ENCODE peak calls at places on chromosome 7, in ten cellular contexts. T is transverse colon; M is upper lobe of right lung; O is BJ; F is GM23338; B is astrocyte; Y is hepatocyte; L is RWPE2; K is lung; H is CD4-positive, alpha-beta T cell. Q is an unnamed sample.

GRCh38 chr7:15889501-15889900 is 203.0 kb upstream of the MEOX2 start:
- DNase-seq in T (no peak), M (no peak), O (no peak), F (peak; percentile 29), B (no peak), Y (peak; percentile 14), L (no peak), K (no peak), H (no peak), Q (peak; percentile 60)

GRCh38 chr7:50362712-50363282 is 58.3 kb downstream of the IKZF1 start:
- DNase-seq in T (peak; percentile 42), M (no peak), O (no peak), F (peak; percentile 32), B (no peak), Y (no peak), L (no peak), K (no peak), H (no peak), Q (no peak)

GRCh38 chr7:92634125-92634710 is 44.0 kb upstream of the FAM133B start:
- DNase-seq in T (no peak), M (no peak), O (no peak), F (no peak), B (peak; percentile 31), Y (no peak), L (no peak), K (no peak), H (no peak), Q (no peak)

GRCh38 chr7:117830422-117830954 is 42.8 kb downstream of the CTTNBP2 start:
- DNase-seq in T (peak; percentile 9), M (no peak), O (no peak), F (no peak), B (no peak), Y (no peak), L (no peak), K (no peak), H (no peak), Q (no peak)

GRCh38 chr7:77413861-77414424 is 2.2 kb downstream of the GSAP start:
- DNase-seq in T (no peak), M (no peak), O (no peak), F (peak; percentile 23), B (peak; percentile 23), Y (no peak), L (no peak), K (no peak), H (no peak), Q (no peak)

GRCh38 chr7:2629740-2630681 is 1.8 kb upstream of the TTYH3 start:
- DNase-seq in T (peak; percentile 83), M (no peak), O (no peak), F (no peak), B (no peak), Y (peak; percentile 79), L (no peak), K (no peak), H (no peak), Q (no peak)

GRCh38 chr7:151780626-151781025 is 96.3 kb downstream of the PRKAG2 start:
- DNase-seq in T (no peak), M (no peak), O (no peak), F (no peak), B (no peak), Y (no peak), L (no peak), K (no peak), H (no peak), Q (no peak)

GRCh38 chr7:12731214-12731656 is 43.8 kb downstream of the ARL4A start:
- DNase-seq in T (no peak), M (no peak), O (no peak), F (peak; percentile 67), B (no peak), Y (no peak), L (no peak), K (no peak), H (peak; percentile 2), Q (peak; percentile 81)

GRCh38 chr7:150800576-150801241 is at the start of gene TMEM176A:
- DNase-seq in T (peak; percentile 67), M (no peak), O (no peak), F (peak; percentile 37), B (no peak), Y (peak; percentile 70), L (no peak), K (no peak), H (peak; percentile 13), Q (no peak)

GRCh38 chr7:158246272-158246959 is 341.2 kb downstream of the PTPRN2 start:
- DNase-seq in T (no peak), M (no peak), O (no peak), F (no peak), B (no peak), Y (no peak), L (no peak), K (no peak), H (no peak), Q (no peak)

GRCh38 chr7:90931996-90932912 is 332.0 kb upstream of the FZD1 start:
- DNase-seq in T (peak; percentile 34), M (no peak), O (no peak), F (no peak), B (no peak), Y (no peak), L (no peak), K (no peak), H (no peak), Q (no peak)

GRCh38 chr7:48177271-48177670 is 6.0 kb downstream of the ABCA13 start:
- DNase-seq in T (no peak), M (no peak), O (no peak), F (no peak), B (no peak), Y (no peak), L (no peak), K (no peak), H (no peak), Q (no peak)

GRCh38 chr7:12765431-12766100 is 78.1 kb downstream of the ARL4A start:
- DNase-seq in T (no peak), M (no peak), O (no peak), F (no peak), B (peak; percentile 16), Y (no peak), L (no peak), K (no peak), H (no peak), Q (no peak)

GRCh38 chr7:69903410-69903809 is 305.1 kb downstream of the AUTS2 start:
- DNase-seq in T (no peak), M (no peak), O (no peak), F (no peak), B (peak; percentile 65), Y (no peak), L (no peak), K (no peak), H (no peak), Q (no peak)

GRCh38 chr7:39891879-39892278 is 58.2 kb upstream of the CDK13 start:
- DNase-seq in T (no peak), M (no peak), O (no peak), F (no peak), B (no peak), Y (no peak), L (no peak), K (no peak), H (no peak), Q (no peak)

DNA sequence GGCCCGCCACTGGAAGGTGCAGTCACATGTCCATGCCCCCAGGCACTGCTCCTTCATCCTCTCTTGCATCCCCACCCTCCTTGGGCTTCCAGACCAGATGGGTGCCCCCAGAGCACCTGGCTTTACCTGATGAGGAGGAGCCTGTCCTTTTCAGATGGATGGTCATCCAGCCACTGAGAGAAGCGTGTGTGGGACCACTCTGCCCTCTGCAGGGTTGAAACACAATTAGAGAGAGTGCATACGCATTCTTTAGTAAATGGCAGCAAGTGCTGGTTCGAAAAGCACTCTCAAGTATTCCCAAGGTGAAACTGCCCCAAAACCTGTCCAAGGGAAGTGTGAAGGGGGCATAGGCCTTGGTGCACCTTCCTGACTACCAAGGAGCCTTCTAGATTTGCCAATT is 41.6 kb downstream of the HBP1 start:
- DNase-seq in T (no peak), M (no peak), O (no peak), F (peak; percentile 41), B (no peak), Y (no peak), L (no peak), K (no peak), H (no peak), Q (no peak)
- TF ChIP-seq CTCF in T (no peak), M (no peak), O (no peak), F (peak; percentile 27), B (no peak), Y (no peak), L (no peak), K (no peak), H (no peak), Q (peak; percentile 47)

GRCh38 chr7:45178241-45179225 is 20.9 kb downstream of the RAMP3 start:
- DNase-seq in T (no peak), M (peak; percentile 49), O (no peak), F (peak; percentile 57), B (no peak), Y (no peak), L (peak; percentile 47), K (no peak), H (no peak), Q (peak; percentile 76)
- TF ChIP-seq CTCF in T (no peak), M (no peak), O (no peak), F (peak; percentile 46), B (no peak), Y (no peak), L (no peak), K (no peak), H (no peak), Q (peak; percentile 70)

DNA sequence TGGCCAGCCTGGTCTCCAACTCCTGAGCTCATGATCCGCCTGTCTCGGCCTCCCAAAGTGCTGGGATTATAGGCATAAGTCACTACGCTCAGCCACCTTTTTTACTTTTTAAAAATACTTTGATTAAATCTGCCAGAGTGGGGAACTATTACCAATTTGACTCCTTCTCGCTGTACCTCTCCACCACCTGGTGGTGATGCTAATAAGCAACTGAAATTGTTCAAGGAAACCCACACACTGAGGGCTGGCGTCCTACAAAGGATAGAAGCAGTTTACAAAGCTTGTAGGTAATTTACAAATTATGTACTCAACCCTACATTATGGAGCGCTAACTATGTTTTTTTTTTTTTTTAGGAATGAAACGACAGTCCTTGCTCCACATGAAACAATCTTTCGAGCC is 111.1 kb downstream of the CPED1 start:
- DNase-seq in T (no peak), M (no peak), O (no peak), F (peak; percentile 76), B (no peak), Y (no peak), L (no peak), K (no peak), H (no peak), Q (peak; percentile 60)
- TF ChIP-seq CTCF in T (no peak), M (no peak), O (no peak), F (peak; percentile 59), B (no peak), Y (peak; percentile 6), L (peak; percentile 19), K (no peak), H (no peak), Q (peak; percentile 68)

DNA sequence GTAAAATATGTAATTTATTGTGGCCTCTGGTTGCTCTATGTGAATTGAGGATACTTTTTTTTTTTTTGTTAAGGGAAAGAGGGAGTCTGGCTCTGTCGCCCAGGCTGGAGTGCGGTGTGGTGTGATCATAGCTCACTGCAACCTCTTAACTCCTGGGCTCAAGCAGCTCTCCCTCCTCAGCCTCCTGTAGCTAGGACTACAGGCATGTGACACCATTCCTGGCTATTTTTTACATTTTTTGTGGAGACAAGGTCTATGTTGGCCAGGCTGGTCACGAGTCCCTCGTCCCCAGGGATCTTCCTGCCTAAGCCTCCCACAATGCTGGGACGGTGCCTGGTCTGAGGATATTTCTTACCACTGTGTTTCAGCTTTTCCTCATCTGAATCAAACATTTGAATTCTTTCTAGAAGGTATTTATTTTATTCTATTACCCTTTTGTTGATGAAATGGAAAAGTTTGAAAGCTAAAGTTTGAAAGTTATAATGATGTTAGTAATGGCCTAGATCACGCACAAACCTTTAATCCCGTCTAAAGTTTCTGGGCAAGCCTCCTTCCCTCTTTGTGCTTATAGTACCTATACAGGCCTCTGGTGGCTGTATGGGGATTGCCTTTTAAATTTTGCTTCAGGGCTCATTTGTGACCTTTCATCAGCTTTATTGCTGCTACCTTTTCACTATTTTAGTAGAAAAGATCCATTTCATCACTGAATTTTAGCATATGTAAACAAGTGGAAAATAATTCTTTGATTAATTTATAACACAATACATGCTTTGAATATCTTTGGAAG is 2.0 kb downstream of the IFRD1 start:
- DNase-seq in T (peak; percentile 29), M (no peak), O (no peak), F (peak; percentile 50), B (peak; percentile 40), Y (peak; percentile 62), L (no peak), K (no peak), H (no peak), Q (peak; percentile 73)
- TF ChIP-seq CTCF in T (no peak), M (no peak), O (peak; percentile 24), F (peak; percentile 26), B (peak; percentile 21), Y (peak; percentile 40), L (peak; percentile 48), K (no peak), H (no peak), Q (peak; percentile 71)

Q was measured in endodermal cell.